ENCODE peak calls at places on chromosome 17, in seven cellular contexts. R is aorta; K is tibial nerve; U is heart right ventricle; Q is endodermal cell; D is GM23248; C is CD4-positive, CD25-positive, alpha-beta regulatory T cell. J is an unnamed sample.

GRCh38 chr17:12995106-12995895 is 22.5 kb downstream of the ELAC2 start:
- DNase-seq in R (no peak), U (no peak), D (no peak), K (no peak), Q (no peak), C (no peak), J (no peak)

GRCh38 chr17:17511971-17512858 is 16.0 kb upstream of the RASD1 start:
- DNase-seq in R (peak; percentile 50), K (no peak), D (peak; percentile 95), C (no peak), Q (no peak), U (no peak), J (no peak)

GRCh38 chr17:74037320-74037719 is 166.2 kb upstream of the RPL38 start:
- DNase-seq in U (no peak), D (no peak), K (no peak), Q (peak; percentile 83), R (no peak), C (no peak), J (no peak)

GRCh38 chr17:80559688-80560290 is 15.2 kb downstream of the RPTOR start:
- DNase-seq in Q (no peak), R (no peak), K (no peak), C (no peak), D (no peak), U (no peak), J (no peak)

GRCh38 chr17:40325156-40326013 is 16.4 kb downstream of the RARA start:
- DNase-seq in U (no peak), R (peak; percentile 47), D (no peak), Q (no peak), K (no peak), C (peak; percentile 53), J (no peak)

GRCh38 chr17:81577278-81578000 is 25.3 kb upstream of the FAAP100 start:
- DNase-seq in U (no peak), C (no peak), Q (no peak), K (no peak), R (no peak), D (no peak), J (no peak)

GRCh38 chr17:75619506-75620431 is 13.5 kb upstream of the SMIM5 start:
- DNase-seq in R (no peak), C (peak; percentile 22), Q (peak; percentile 97), D (peak; percentile 50), K (no peak), U (no peak), J (no peak)

GRCh38 chr17:4600563-4600962 is 16.2 kb downstream of the SMTNL2 start:
- DNase-seq in Q (peak; percentile 76), K (no peak), D (no peak), U (peak; percentile 71), R (no peak), C (no peak), J (no peak)

GRCh38 chr17:12089809-12090384 is 69.2 kb downstream of the MAP2K4 start:
- DNase-seq in C (peak; percentile 7), Q (no peak), D (peak; percentile 56), R (no peak), K (no peak), U (no peak), J (no peak)

GRCh38 chr17:13029340-13029739 is 11.5 kb upstream of the ELAC2 start:
- DNase-seq in D (no peak), R (no peak), C (no peak), K (no peak), Q (no peak), U (no peak), J (no peak)

GRCh38 chr17:561118-561517 is 153.5 kb downstream of the VPS53 start:
- DNase-seq in D (peak; percentile 86), R (no peak), U (no peak), K (no peak), C (peak; percentile 43), Q (no peak), J (no peak)

GRCh38 chr17:42281571-42282096 is 5.4 kb upstream of the STAT5B start:
- DNase-seq in Q (peak; percentile 52), C (no peak), U (no peak), R (peak; percentile 38), D (no peak), K (no peak), J (no peak)

GRCh38 chr17:81508639-81509047 is 4.0 kb downstream of the ACTG1 start:
- DNase-seq in C (no peak), K (no peak), U (no peak), R (no peak), D (peak; percentile 63), Q (peak; percentile 78), J (no peak)

GRCh38 chr17:57584050-57584551 is 161.0 kb downstream of the CCDC182 start:
- DNase-seq in D (peak; percentile 40), Q (peak; percentile 76), C (no peak), U (no peak), R (no peak), K (no peak), J (no peak)

GRCh38 chr17:694239-694638 is 20.4 kb downstream of the VPS53 start:
- DNase-seq in C (no peak), K (no peak), Q (no peak), D (peak; percentile 95), U (no peak), R (no peak), J (no peak)

GRCh38 chr17:75843577-75844529 is at the start of gene UNC13D:
- DNase-seq in K (no peak), C (peak; percentile 78), R (no peak), D (no peak), U (no peak), Q (no peak), J (peak; percentile 60)

GRCh38 chr17:40328386-40328766 is 19.4 kb downstream of the RARA start:
- DNase-seq in Q (no peak), D (no peak), R (no peak), C (no peak), U (no peak), K (no peak), J (no peak)

GRCh38 chr17:58564971-58565370 is 50.5 kb upstream of the MTMR4 start:
- DNase-seq in K (no peak), Q (no peak), R (no peak), C (no peak), D (no peak), U (no peak), J (no peak)

GRCh38 chr17:22270381-22270780 is 578.1 kb downstream of the KCNJ18 start:
- DNase-seq in Q (no peak), R (no peak), C (no peak), K (no peak), U (no peak), D (no peak), J (no peak)

GRCh38 chr17:81840826-81841778 is 6.3 kb upstream of the PPP1R27 start:
- DNase-seq in K (no peak), D (no peak), R (no peak), U (no peak), C (no peak), Q (peak; percentile 72), J (no peak)

GRCh38 chr17:80539022-80539421 is 5.6 kb upstream of the RPTOR start:
- DNase-seq in R (no peak), Q (peak; percentile 80), D (peak; percentile 13), K (no peak), C (peak; percentile 37), U (no peak), J (no peak)

GRCh38 chr17:83057397-83057761 is 22.0 kb upstream of the METRNL start:
- DNase-seq in R (no peak), U (no peak), C (no peak), Q (peak; percentile 42), K (peak; percentile 2), D (no peak), J (peak; percentile 14)

GRCh38 chr17:83055911-83056582 is 23.4 kb upstream of the METRNL start:
- DNase-seq in Q (peak; percentile 37), D (peak; percentile 96), U (no peak), K (peak; percentile 22), C (no peak), R (peak; percentile 55), J (no peak)

GRCh38 chr17:83056583-83057396 is 22.6 kb upstream of the METRNL start:
- DNase-seq in Q (peak; percentile 40), U (no peak), R (peak; percentile 82), D (peak; percentile 86), K (peak; percentile 11), C (no peak), J (peak; percentile 15)

GRCh38 chr17:83058478-83059167 is 20.8 kb upstream of the METRNL start:
- DNase-seq in R (no peak), D (no peak), Q (peak; percentile 30), C (no peak), K (peak; percentile 1), U (no peak), J (peak; percentile 14)

DNA sequence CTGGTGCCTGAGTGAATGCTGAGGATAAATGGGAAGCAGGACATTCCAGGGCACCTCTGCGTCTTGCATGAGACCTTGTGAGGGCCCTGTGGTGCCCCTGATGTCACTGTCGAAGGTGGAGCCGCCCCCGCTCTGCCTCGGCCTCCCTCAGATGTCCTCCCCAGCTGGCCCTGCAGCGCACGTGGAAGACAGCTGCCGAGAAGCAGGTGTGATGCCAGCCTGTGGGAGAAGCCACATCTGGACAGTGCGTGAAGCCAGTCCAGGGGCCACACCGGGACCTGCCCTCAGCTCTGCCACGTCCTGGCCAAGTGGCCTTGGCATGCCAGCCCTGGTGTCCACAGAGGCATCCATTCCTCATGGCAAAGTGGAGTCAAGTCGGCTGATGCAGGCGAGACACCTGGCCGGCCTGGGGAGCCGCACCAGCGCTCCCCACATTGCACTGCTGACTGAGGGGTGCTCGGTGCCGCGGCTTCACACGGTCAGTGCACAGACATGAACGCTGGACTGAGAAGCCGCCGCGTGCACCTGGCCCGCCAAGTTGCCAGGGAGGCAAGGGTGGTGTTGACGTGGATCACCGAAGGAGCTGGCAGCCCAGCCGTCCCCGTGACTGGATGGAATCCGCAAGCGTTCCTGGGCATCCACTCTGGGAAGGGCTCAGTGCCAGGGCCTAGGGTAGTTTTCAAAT is 21.5 kb upstream of the METRNL start:
- DNase-seq in C (no peak), R (peak; percentile 58), K (peak; percentile 3), D (no peak), U (peak; percentile 77), Q (peak; percentile 41), J (no peak)
- H3K27me3 ChIP-seq in C (no peaks in the 10 kb centered on the region), R (no peaks in the 10 kb centered on the region), K (no peaks in the 10 kb centered on the region), D (no peaks in the 10 kb centered on the region), U (no peaks in the 10 kb centered on the region), Q (no peaks in the 10 kb centered on the region), J (no peaks in the 10 kb centered on the region)

GRCh38 chr17:65558683-65559311 is 2.7 kb downstream of the AXIN2 start:
- DNase-seq in R (no peak), Q (peak; percentile 82), U (no peak), C (no peak), D (no peak), K (no peak), J (peak; percentile 38)
- H3K4me3 ChIP-seq in R (peak overlapping the region; percentile 99), Q (no peak overlapping the region), U (peak overlapping the region; percentile 90), C (peak overlapping the region; percentile 55), D (peak overlapping the region; percentile 75), K (peak overlapping the region; percentile 98), J (peak overlapping the region; percentile 86)

DNA sequence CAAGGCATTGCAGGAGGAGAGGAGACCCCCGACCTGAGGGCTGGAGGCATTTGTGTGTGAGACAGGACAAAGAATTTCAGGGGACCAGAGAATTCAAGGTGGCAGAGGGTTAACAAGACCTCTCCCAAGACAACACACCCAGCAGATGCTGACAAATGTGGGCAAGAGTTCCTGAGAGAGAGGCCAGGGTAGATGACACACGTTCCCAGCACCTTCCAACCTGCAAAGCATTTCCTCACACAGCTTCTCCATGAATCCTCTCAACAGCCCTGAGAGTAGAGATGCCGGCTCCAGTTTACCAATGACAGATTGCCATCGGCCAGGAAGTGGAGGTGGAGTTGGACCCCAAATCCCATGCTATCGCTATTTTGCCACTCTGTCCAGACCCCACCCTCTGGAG is 25.0 kb downstream of the WNT3 start:
- DNase-seq in U (no peak), Q (no peak), D (no peak), R (no peak), C (no peak), K (no peak), J (no peak)
- H3K27me3 ChIP-seq in U (peaks cover 16% of the 10 kb centered on the region), Q (no peaks in the 10 kb centered on the region), D (peaks cover 29% of the 10 kb centered on the region), R (no peaks in the 10 kb centered on the region), C (peaks cover 6% of the 10 kb centered on the region), K (no peaks in the 10 kb centered on the region), J (no peaks in the 10 kb centered on the region)

GRCh38 chr17:78884876-78885667 is 17.9 kb downstream of the CEP295NL start:
- DNase-seq in Q (no peak), U (no peak), K (no peak), C (no peak), R (no peak), D (no peak), J (no peak)
- H3K4me3 ChIP-seq in Q (no peak overlapping the region), U (peak overlapping the region; percentile 44), K (peak overlapping the region; percentile 24), C (no peak overlapping the region), R (no peak overlapping the region), D (peak overlapping the region; percentile 59), J (no peak overlapping the region)

J was measured in colonic mucosa.